ENCODE peak calls at places on chromosomes 4 and X, in eight cellular contexts. Y is cardiac muscle cell; Q is PC-9; V is spleen; T is stomach; L is CD8-positive, alpha-beta T cell; G is sigmoid colon; A is colonic mucosa. R is an unnamed sample.

GRCh38 chrX:42246814-42247213 is 323.5 kb upstream of the CASK start:
- DNase-seq in G (no peak), L (no peak), Q (no peak), V (no peak), A (no peak), Y (peak; percentile 75), T (no peak), R (peak; percentile 52)

GRCh38 chrX:45322382-45322781 is 121.7 kb upstream of the DIPK2B start:
- DNase-seq in A (peak; percentile 48), V (no peak), G (peak; percentile 64), L (no peak), Y (peak; percentile 80), T (peak; percentile 44), Q (peak; percentile 14), R (peak; percentile 34)

GRCh38 chr4:16626945-16627344 is 271.5 kb downstream of the LDB2 start:
- DNase-seq in A (no peak), Q (no peak), V (no peak), L (no peak), Y (peak; percentile 95), T (no peak), G (no peak), R (no peak)

GRCh38 chr4:111602848-111603247 is 542.4 kb upstream of the FAM241A start:
- DNase-seq in L (no peak), V (no peak), A (no peak), Q (no peak), G (no peak), T (no peak), Y (peak; percentile 27), R (no peak)

GRCh38 chr4:77927991-77928925 is 65.6 kb downstream of the MRPL1 start:
- DNase-seq in Y (peak; percentile 59), V (no peak), T (peak; percentile 36), A (peak; percentile 38), G (no peak), Q (no peak), L (no peak), R (no peak)

GRCh38 chrX:71532078-71532752 is 689 bp upstream of the OGT start:
- DNase-seq in Q (no peak), L (peak; percentile 31), A (peak; percentile 42), G (no peak), Y (peak; percentile 35), T (no peak), V (no peak), R (no peak)

GRCh38 chr4:70728096-70728495 is 6.3 kb downstream of the RUFY3 start:
- DNase-seq in A (no peak), V (no peak), L (no peak), Q (no peak), T (no peak), G (no peak), Y (no peak), R (no peak)

GRCh38 chr4:149108626-149109025 is 666.4 kb upstream of the NR3C2 start:
- DNase-seq in T (no peak), G (no peak), Q (no peak), V (no peak), L (no peak), A (no peak), Y (no peak), R (no peak)

GRCh38 chr4:153036931-153037330 is 100.8 kb downstream of the FHDC1 start:
- DNase-seq in A (no peak), T (no peak), G (no peak), Q (no peak), V (no peak), L (no peak), Y (peak; percentile 5), R (no peak)

GRCh38 chrX:101550825-101551767 is 749 bp downstream of the ARMCX1 start:
- DNase-seq in L (no peak), Q (no peak), V (no peak), Y (peak; percentile 56), G (peak; percentile 79), A (peak; percentile 51), T (no peak), R (peak; percentile 49)

DNA sequence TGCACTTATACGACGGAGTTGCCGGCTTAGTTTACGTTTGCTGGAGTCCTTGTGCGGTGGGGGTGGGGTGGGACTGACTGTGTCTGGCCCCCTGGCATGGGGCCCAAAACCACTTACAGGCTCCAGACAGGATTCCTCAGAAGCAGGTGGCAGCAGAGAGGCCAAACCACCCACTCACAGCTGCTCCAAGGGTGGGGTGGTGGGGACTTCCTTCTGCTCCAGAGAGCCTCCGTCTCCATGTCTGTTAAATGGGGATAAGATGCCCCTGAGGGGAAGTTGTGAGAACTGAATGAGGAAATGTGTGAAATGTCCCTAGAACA is 36.7 kb downstream of the PSAPL1 start:
- DNase-seq in Y (peak; percentile 33), A (no peak), G (peak; percentile 77), L (no peak), V (peak; percentile 37), Q (no peak), T (no peak), R (peak; percentile 83)
- H3K27ac ChIP-seq in Y (no peak overlapping the region), A (no peak overlapping the region), G (peak overlapping the region; percentile 64), L (no peak overlapping the region), V (no peak overlapping the region), Q (no peak overlapping the region), T (no peak overlapping the region), R (no peak overlapping the region)

DNA sequence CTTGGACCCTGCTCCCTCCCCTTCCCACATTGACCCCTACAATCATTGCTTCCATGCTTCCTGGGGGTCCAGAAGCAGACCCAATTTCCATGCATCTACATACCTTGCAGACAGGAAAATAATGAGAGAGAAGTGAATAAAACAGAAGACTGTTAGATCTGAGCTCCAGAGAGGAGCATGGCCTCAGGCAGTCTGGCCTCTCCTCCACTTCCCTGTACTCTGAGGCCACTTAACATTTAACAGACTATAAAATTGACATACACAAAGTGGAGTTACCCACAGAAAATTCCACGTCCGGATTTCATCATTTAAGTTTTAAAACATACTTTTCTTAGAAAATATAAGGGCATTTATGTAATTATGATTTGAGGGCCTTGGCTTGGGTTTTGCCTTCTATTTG is 2.1 kb upstream of the PRSS12 start:
- DNase-seq in L (no peak), Q (no peak), Y (no peak), A (no peak), G (no peak), T (no peak), V (no peak), R (no peak)
- H3K27me3 ChIP-seq in L (peaks cover 28% of the 10 kb centered on the region), Q (no peaks in the 10 kb centered on the region), Y (peaks cover 36% of the 10 kb centered on the region), A (peaks cover 5% of the 10 kb centered on the region), G (peaks cover 56% of the 10 kb centered on the region), T (peaks cover 65% of the 10 kb centered on the region), V (peaks cover 56% of the 10 kb centered on the region), R (peaks cover 3% of the 10 kb centered on the region)

DNA sequence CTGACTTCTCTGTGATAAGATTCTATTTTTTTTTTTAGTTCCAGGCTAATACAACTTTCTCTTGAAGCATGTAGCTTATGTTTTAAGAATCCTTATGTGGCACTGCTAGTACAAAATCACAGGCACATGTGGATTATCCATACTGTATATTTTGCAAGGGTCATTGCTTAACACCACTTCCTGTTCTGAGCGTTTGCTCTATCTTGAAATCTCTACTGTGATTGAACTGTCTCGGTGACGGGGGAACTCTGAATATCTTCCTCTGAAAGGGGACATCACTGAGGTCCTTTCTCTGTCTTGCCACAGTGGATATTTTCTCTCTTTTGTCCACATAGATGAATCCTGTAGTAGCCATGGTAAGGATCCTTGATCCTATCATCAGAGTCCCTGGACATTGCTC is 2.1 kb upstream of the WFS1 start:
- DNase-seq in V (no peak), G (no peak), Y (no peak), A (no peak), Q (no peak), T (no peak), L (no peak), R (no peak)
- H3K4me3 ChIP-seq in V (no peak overlapping the region), G (no peak overlapping the region), Y (no peak overlapping the region), A (no peak overlapping the region), Q (no peak overlapping the region), T (no peak overlapping the region), L (no peak overlapping the region), R (no peak overlapping the region)

DNA sequence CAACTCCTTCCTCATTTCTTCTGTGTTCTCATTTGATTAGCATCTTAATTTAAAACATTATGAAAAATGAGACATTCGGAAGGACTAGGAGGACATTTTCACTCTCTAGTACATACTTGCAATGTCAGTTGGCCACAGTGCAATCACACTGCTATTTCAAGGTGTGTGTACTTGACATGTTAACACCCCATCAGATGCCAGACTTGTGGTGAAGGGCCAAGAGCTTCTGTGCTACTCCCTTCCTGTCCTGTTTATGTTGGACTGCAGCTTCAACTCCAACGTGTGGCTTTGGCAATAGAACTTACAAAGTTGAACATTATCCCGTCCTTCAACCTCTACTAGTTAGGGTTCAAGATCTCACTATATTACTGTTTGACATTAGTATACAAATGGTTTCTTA is 221.0 kb downstream of the PALLD start:
- DNase-seq in G (no peak), A (no peak), Y (peak; percentile 66), V (no peak), L (no peak), Q (no peak), T (no peak), R (no peak)
- H3K27ac ChIP-seq in G (peak overlapping the region; percentile 91), A (no peak overlapping the region), Y (peak overlapping the region; percentile 44), V (no peak overlapping the region), L (no peak overlapping the region), Q (no peak overlapping the region), T (no peak overlapping the region), R (no peak overlapping the region)

GRCh38 chr4:147731611-147732515 is at the start of gene ARHGAP10:
- DNase-seq in V (peak; percentile 90), Y (peak; percentile 90), T (peak; percentile 73), A (peak; percentile 65), Q (peak; percentile 85), G (peak; percentile 92), L (peak; percentile 63), R (peak; percentile 68)
- H3K27me3 ChIP-seq in V (no peaks in the 10 kb centered on the region), Y (no peaks in the 10 kb centered on the region), T (no peaks in the 10 kb centered on the region), A (no peaks in the 10 kb centered on the region), Q (no peaks in the 10 kb centered on the region), G (no peaks in the 10 kb centered on the region), L (no peaks in the 10 kb centered on the region), R (no peaks in the 10 kb centered on the region)

R was measured in lung.